ENCODE peak calls at places on chromosomes 2 and 18, in five cellular contexts. R is AG09309; G is ascending aorta; J is CD8-positive, alpha-beta T cell; O is colonic mucosa. S is an unnamed sample.

GRCh38 chr2:123659120-123659519 is 366.0 kb upstream of the CNTNAP5 start:
- DNase-seq in R (no peak), G (no peak), J (no peak), O (no peak), S (no peak)

GRCh38 chr2:11669454-11670291 is at the start of gene NTSR2:
- DNase-seq in R (no peak), G (no peak), J (no peak), O (peak), S (peak)

GRCh38 chr2:27152796-27153464 is 4.1 kb downstream of the TCF23 start:
- DNase-seq in R (no peak), G (no peak), J (no peak), O (peak), S (no peak)

GRCh38 chr2:53202063-53202462 is 565.5 kb upstream of the CHAC2 start:
- DNase-seq in R (peak), G (no peak), J (no peak), O (peak), S (peak)

GRCh38 chr18:28099237-28099636 is 77.7 kb downstream of the CDH2 start:
- DNase-seq in R (no peak), G (no peak), J (no peak), O (no peak), S (no peak)

GRCh38 chr18:23291456-23292205 is 156.3 kb downstream of the CABLES1 start:
- DNase-seq in R (peak), G (no peak), J (no peak), O (no peak), S (peak)

GRCh38 chr2:109335586-109336266 is 206.7 kb downstream of the SH3RF3 start:
- DNase-seq in R (no peak), G (no peak), J (no peak), O (no peak), S (peak)

GRCh38 chr2:224400886-224401632 is 848 bp downstream of the FAM124B start:
- DNase-seq in R (no peak), G (no peak), J (no peak), O (no peak), S (no peak)

GRCh38 chr2:180872256-180872655 is 108.1 kb upstream of the UBE2E3 start:
- DNase-seq in R (no peak), G (no peak), J (no peak), O (no peak), S (peak)

GRCh38 chr18:6200375-6200774 is 214.3 kb downstream of the L3MBTL4 start:
- DNase-seq in R (no peak), G (no peak), J (no peak), O (no peak), S (no peak)

GRCh38 chr2:191612496-191612895 is 65.4 kb upstream of the NABP1 start:
- DNase-seq in R (peak), G (no peak), J (no peak), O (no peak), S (peak)

GRCh38 chr2:163401481-163401880 is 334.3 kb downstream of the FIGN start:
- DNase-seq in R (peak), G (no peak), J (no peak), O (no peak), S (peak)

GRCh38 chr2:150474326-150475074 is 13.0 kb downstream of the RND3 start:
- DNase-seq in R (no peak), G (no peak), J (no peak), O (no peak), S (no peak)

GRCh38 chr2:83817511-83817910 is 641.6 kb downstream of the SUCLG1 start:
- DNase-seq in R (no peak), G (no peak), J (no peak), O (no peak), S (peak)

GRCh38 chr2:36596397-36596796 is 1.6 kb downstream of the FEZ2 start:
- DNase-seq in R (no peak), G (no peak), J (no peak), O (no peak), S (no peak)

GRCh38 chr2:102932521-102932920 is 170.7 kb downstream of the TMEM182 start:
- DNase-seq in R (no peak), G (no peak), J (no peak), O (no peak), S (no peak)

GRCh38 chr18:79404567-79404910 is 8.8 kb downstream of the NFATC1 start:
- DNase-seq in R (no peak), G (no peak), J (no peak), O (no peak), S (no peak)

GRCh38 chr2:169776483-169776802 is 22.2 kb upstream of the SSB start:
- DNase-seq in R (no peak), G (no peak), J (no peak), O (no peak), S (no peak)

GRCh38 chr2:81266106-81266505 is 961.6 kb upstream of the LRRTM1 start:
- DNase-seq in R (no peak), G (no peak), J (no peak), O (peak), S (no peak)

GRCh38 chr2:204545861-204546773 is 842 bp downstream of the PARD3B start:
- DNase-seq in R (no peak), G (no peak), J (no peak), O (peak), S (no peak)

GRCh38 chr2:220064282-220065042 is 437.0 kb downstream of the SLC4A3 start:
- DNase-seq in R (no peak), G (no peak), J (no peak), O (no peak), S (no peak)

GRCh38 chr18:27185897-27186296 is 789 bp upstream of the CHST9 start:
- DNase-seq in R (no peak), G (no peak), J (no peak), O (no peak), S (no peak)

GRCh38 chr2:216500572-216500971 is 1.9 kb downstream of the RPL37A start:
- DNase-seq in R (no peak), G (no peak), J (no peak), O (no peak), S (no peak)

GRCh38 chr18:62399781-62400308 is 74.7 kb downstream of the TNFRSF11A start:
- DNase-seq in R (no peak), G (no peak), J (no peak), O (peak), S (no peak)

GRCh38 chr2:65686928-65687521 is 254.6 kb upstream of the SPRED2 start:
- DNase-seq in R (no peak), G (no peak), J (no peak), O (no peak), S (no peak)

GRCh38 chr2:162029287-162029901 is 44.6 kb downstream of the DPP4 start:
- DNase-seq in R (no peak), G (no peak), J (no peak), O (no peak), S (peak)

GRCh38 chr2:28250006-28250405 is 142.7 kb upstream of the FOSL2 start:
- DNase-seq in R (peak), G (no peak), J (no peak), O (no peak), S (peak)

GRCh38 chr2:709138-709779 is 32.1 kb upstream of the TMEM18 start:
- DNase-seq in R (no peak), G (no peak), J (no peak), O (no peak), S (no peak)

GRCh38 chr18:24491882-24492281 is 31.4 kb downstream of the HRH4 start:
- DNase-seq in R (no peak), G (no peak), J (no peak), O (no peak), S (no peak)

GRCh38 chr2:183522441-183522840 is 398.2 kb downstream of the NUP35 start:
- DNase-seq in R (no peak), G (no peak), J (no peak), O (no peak), S (no peak)

GRCh38 chr2:85048534-85048933 is 77.6 kb downstream of the KCMF1 start:
- DNase-seq in R (no peak), G (no peak), J (no peak), O (no peak), S (no peak)

GRCh38 chr2:85049236-85049635 is 78.3 kb downstream of the KCMF1 start:
- DNase-seq in R (no peak), G (no peak), J (no peak), O (no peak), S (no peak)

GRCh38 chr2:85057236-85057635 is 76.0 kb upstream of the TCF7L1 start:
- DNase-seq in R (no peak), G (no peak), J (no peak), O (no peak), S (no peak)

GRCh38 chr2:85058619-85058941 is 74.6 kb upstream of the TCF7L1 start:
- DNase-seq in R (no peak), G (no peak), J (no peak), O (no peak), S (no peak)

DNA sequence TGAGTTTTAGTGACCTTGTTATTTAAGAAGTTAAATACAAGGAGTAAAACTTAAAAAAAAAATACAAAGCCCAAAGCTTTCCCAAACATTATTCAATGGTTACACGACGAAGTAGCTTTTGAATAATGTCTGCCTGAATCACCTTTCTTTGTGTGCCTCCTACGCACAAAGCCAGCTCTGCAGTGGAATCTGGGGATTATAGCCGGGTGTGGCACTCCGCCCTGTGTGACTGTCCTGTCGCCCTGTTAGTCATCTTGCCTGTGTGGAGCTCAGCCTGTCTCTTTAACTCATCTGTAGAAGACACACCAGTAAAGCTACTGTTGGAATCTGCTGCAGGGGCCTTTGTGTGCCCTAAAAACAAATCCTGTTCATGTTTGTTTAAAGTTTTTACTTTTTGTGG is 79.4 kb upstream of the TCF7L1 start:
- DNase-seq in R (no peak), G (no peak), J (no peak), O (peak), S (peak)
- H3K4me3 ChIP-seq in R (no peak), G (no peak), J (no peak), O (no peak), S (no peak)

DNA sequence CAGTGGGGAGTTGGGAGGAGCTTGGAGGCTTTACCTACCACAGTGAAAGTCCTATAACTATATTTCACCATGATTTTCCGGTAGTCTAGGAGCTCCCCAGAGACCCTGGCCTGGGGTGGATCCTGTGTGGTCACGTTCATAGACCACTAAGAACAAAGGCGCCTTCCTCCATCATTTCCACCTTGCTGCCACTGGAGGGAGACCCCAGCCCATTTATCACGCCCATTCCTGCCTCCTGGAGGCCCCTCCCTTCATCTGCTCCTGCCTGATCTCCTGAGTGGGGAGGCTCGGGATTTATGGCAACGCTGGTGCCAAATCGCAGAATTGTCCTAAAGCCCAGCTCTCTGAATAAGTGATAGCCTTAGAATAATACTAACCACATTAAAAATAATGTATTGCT is 507.6 kb upstream of the SPHKAP start:
- DNase-seq in R (no peak), G (no peak), J (no peak), O (no peak), S (no peak)
- TF ChIP-seq CTCF in R (peak), G (no peak), J (no peak), O (no peak), S (peak)

DNA sequence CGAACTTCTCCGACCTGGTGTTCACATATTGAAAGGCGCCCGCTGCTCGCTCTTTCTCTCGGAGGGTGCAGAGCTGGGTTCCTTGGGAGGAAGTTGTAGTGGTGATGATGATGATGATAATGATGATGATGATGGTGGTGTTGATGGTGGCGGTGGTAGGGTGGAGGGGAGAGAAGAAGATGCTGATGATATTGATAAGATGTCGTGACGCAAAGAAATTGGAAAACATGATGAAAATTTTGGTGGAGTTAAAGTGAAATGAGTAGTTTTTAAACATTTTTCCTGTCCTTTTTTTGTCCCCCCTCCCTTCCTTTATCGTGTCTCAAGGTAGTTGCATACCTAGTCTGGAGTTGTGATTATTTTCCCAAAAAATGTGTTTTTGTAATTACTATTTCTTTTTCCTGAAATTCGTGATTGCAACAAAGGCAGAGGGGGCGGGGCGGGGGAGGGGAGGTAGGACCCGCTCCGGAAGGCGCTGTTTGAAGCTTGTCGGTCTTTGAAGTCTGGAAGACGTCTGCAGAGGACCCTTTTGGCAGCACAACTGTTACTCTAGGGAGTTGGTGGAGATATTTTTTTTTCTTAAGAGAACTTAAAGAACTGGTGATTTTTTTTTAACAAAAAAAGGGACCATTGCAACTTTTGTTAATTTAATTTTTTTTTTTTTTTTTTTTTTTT is 2.0 kb downstream of the SOX11 start:
- DNase-seq in R (no peak), G (no peak), J (no peak), O (no peak), S (no peak)
- H3K4me3 ChIP-seq in R (no peak), G (peak), J (no peak), O (no peak), S (peak)

GRCh38 chr2:205665791-205666190 is 16.5 kb upstream of the NRP2 start:
- DNase-seq in R (no peak), G (no peak), J (no peak), O (no peak), S (no peak)

GRCh38 chr2:205658572-205658971 is 23.7 kb upstream of the NRP2 start:
- DNase-seq in R (no peak), G (no peak), J (no peak), O (no peak), S (peak)

GRCh38 chr2:205660521-205661124 is 21.7 kb upstream of the NRP2 start:
- DNase-seq in R (peak), G (no peak), J (peak), O (no peak), S (peak)

GRCh38 chr2:205659922-205660321 is 22.4 kb upstream of the NRP2 start:
- DNase-seq in R (no peak), G (no peak), J (no peak), O (no peak), S (no peak)

GRCh38 chr2:205662389-205662965 is 19.8 kb upstream of the NRP2 start:
- DNase-seq in R (no peak), G (no peak), J (no peak), O (no peak), S (no peak)
- TF ChIP-seq CTCF in R (no peak), G (no peak), J (no peak), O (no peak), S (no peak)

DNA sequence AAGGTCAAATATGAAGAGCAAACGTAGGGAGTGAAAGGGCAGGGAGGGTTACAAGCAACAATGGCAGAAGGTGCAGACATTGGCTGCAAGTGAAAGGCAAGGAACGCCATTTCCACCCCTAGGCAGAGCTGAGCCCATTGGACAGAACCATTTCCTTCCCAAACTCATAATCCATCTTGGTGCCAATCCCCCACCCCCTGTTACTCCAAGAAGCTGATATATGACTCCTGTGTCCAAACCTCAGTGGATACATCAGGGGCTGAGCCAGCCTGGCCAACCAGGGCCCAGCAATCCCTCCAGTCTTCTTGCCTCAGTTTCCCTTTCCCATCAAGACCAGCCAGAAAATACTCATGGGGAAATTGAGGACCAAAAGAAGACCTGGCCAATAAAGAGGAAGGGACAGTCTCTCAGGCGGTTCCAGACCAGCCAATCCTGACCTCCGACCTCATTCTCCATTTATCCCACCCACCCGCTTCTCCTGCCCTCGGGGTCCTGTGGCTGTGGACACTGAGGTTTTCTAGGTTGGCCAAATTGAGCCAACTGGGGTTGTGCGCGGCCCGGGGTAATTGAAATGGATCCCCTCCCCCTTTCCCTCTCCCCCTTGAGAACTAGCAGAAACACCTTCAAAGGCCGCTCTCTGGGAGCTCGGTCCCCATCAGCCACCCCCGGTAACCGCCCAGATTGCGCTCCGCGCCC is 24.8 kb downstream of the TNS1 start:
- DNase-seq in R (no peak), G (no peak), J (no peak), O (no peak), S (no peak)
- H3K4me3 ChIP-seq in R (no peak), G (peak), J (no peak), O (peak), S (no peak)

DNA sequence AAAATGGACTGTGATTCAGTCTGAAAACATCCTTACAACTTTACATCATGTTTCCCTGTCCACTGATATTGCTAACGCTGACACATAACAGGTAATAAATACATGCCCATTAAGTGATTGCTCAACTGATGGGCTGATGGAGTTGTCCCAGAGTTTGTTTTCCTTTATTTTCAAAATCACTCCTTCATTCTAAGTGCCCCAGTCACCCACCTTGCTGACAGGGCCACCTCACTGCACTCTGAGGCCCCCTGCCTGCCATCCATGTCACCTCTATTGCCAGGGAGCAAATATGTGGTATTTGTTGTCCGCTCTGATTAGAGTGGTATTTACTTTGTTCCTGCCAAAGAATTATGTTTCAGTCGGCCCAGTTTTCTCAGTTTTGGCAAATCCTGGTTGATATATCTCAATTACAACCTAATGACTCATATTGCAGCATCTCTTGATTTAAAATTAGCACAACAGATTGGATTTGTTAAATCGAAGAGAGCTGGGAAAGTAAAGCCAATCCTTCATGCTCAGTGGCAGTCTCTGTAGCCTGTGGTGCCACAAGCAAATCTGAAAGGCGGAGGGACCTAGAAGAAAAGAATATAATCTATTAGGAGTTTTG is 105.1 kb downstream of the RDH14 start:
- DNase-seq in R (no peak), G (no peak), J (no peak), O (no peak), S (peak)
- TF ChIP-seq CTCF in R (peak), G (peak), J (no peak), O (no peak), S (peak)

GRCh38 chr2:241009601-241010530 is 11.4 kb downstream of the SNED1 start:
- DNase-seq in R (peak), G (no peak), J (peak), O (no peak), S (peak)
- H3K4me3 ChIP-seq in R (peak), G (peak), J (peak), O (peak), S (peak)

GRCh38 chr2:60104514-60105501 is 448.6 kb downstream of the BCL11A start:
- DNase-seq in R (no peak), G (no peak), J (no peak), O (no peak), S (peak)

GRCh38 chr2:60105868-60106267 is 447.6 kb downstream of the BCL11A start:
- DNase-seq in R (no peak), G (no peak), J (no peak), O (no peak), S (no peak)

GRCh38 chr2:60106836-60107529 is 446.5 kb downstream of the BCL11A start:
- DNase-seq in R (no peak), G (no peak), J (no peak), O (no peak), S (no peak)

DNA sequence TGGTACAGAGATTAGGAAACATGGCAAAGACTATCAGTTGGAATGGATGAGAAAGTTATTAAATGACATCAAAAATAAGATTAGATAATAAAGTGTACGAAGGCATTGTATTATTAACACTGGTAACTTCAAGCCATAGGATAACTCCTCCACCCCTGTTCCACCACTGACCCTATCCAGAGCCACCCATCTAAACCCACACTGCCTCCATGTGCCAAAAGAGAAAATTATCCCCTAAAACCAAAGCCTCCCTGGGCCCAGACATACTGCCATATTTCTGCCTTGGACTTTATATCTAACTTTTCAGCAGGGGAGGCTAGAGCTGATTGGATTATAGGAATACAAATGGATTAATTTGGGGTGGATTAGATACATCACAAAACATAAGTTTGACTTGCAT is 443.7 kb downstream of the BCL11A start:
- DNase-seq in R (no peak), G (no peak), J (no peak), O (no peak), S (no peak)
- TF ChIP-seq CTCF in R (no peak), G (no peak), J (no peak), O (no peak), S (no peak)

GRCh38 chr18:69948919-69949537 is 1.4 kb upstream of the CD226 start:
- DNase-seq in R (no peak), G (no peak), J (no peak), O (peak), S (no peak)
- H3K4me3 ChIP-seq in R (no peak), G (peak), J (no peak), O (no peak), S (no peak)

S was measured in AG10803.